ENCODE peak calls at places on chromosome 6, in five cellular contexts. One of them, this sample, is unnamed.

GRCh38 chr6:15763827-15764226 is 101.0 kb upstream of the DTNBP1 start:
- DNase-seq in M059J: peak; percentile 55
- DNase-seq in A549: no peak
- DNase-seq in stimulated activated CD4-positive, alpha-beta T cell treated with anti-CD3 and anti-CD28 coated beads, Interleukin-15, amount 100 ng/mL, for 1 hour: no peak
- DNase-seq in heart right ventricle: no peak
- DNase-seq in this sample: peak; percentile 9

GRCh38 chr6:37643851-37644672 is 53.6 kb downstream of the MDGA1 start:
- DNase-seq in M059J: no peak
- DNase-seq in A549: no peak
- DNase-seq in stimulated activated CD4-positive, alpha-beta T cell treated with anti-CD3 and anti-CD28 coated beads, Interleukin-15, amount 100 ng/mL, for 1 hour: no peak
- DNase-seq in heart right ventricle: peak; percentile 31
- DNase-seq in this sample: no peak

GRCh38 chr6:56199956-56200355 is 47.4 kb downstream of the COL21A1 start:
- DNase-seq in M059J: peak; percentile 83
- DNase-seq in A549: no peak
- DNase-seq in stimulated activated CD4-positive, alpha-beta T cell treated with anti-CD3 and anti-CD28 coated beads, Interleukin-15, amount 100 ng/mL, for 1 hour: no peak
- DNase-seq in heart right ventricle: no peak
- DNase-seq in this sample: peak; percentile 63

GRCh38 chr6:155080876-155081845 is 86.0 kb downstream of the TIAM2 start:
- DNase-seq in M059J: peak; percentile 56
- DNase-seq in A549: no peak
- DNase-seq in stimulated activated CD4-positive, alpha-beta T cell treated with anti-CD3 and anti-CD28 coated beads, Interleukin-15, amount 100 ng/mL, for 1 hour: no peak
- DNase-seq in heart right ventricle: no peak
- DNase-seq in this sample: no peak

GRCh38 chr6:20170455-20171148 is 41.7 kb downstream of the MBOAT1 start:
- DNase-seq in M059J: no peak
- DNase-seq in A549: no peak
- DNase-seq in stimulated activated CD4-positive, alpha-beta T cell treated with anti-CD3 and anti-CD28 coated beads, Interleukin-15, amount 100 ng/mL, for 1 hour: no peak
- DNase-seq in heart right ventricle: no peak
- DNase-seq in this sample: no peak

GRCh38 chr6:163662604-163663225 is 248.2 kb downstream of the QKI start:
- DNase-seq in M059J: no peak
- DNase-seq in A549: no peak
- DNase-seq in stimulated activated CD4-positive, alpha-beta T cell treated with anti-CD3 and anti-CD28 coated beads, Interleukin-15, amount 100 ng/mL, for 1 hour: no peak
- DNase-seq in heart right ventricle: no peak
- DNase-seq in this sample: no peak

GRCh38 chr6:135030532-135031178 is 24.0 kb downstream of the HBS1L start:
- DNase-seq in M059J: no peak
- DNase-seq in A549: no peak
- DNase-seq in stimulated activated CD4-positive, alpha-beta T cell treated with anti-CD3 and anti-CD28 coated beads, Interleukin-15, amount 100 ng/mL, for 1 hour: no peak
- DNase-seq in heart right ventricle: no peak
- DNase-seq in this sample: peak; percentile 61

GRCh38 chr6:37936150-37936549 is 116.6 kb downstream of the ZFAND3 start:
- DNase-seq in M059J: no peak
- DNase-seq in A549: no peak
- DNase-seq in stimulated activated CD4-positive, alpha-beta T cell treated with anti-CD3 and anti-CD28 coated beads, Interleukin-15, amount 100 ng/mL, for 1 hour: no peak
- DNase-seq in heart right ventricle: no peak
- DNase-seq in this sample: no peak

GRCh38 chr6:149053848-149054558 is 263.5 kb upstream of the TAB2 start:
- DNase-seq in M059J: no peak
- DNase-seq in A549: no peak
- DNase-seq in stimulated activated CD4-positive, alpha-beta T cell treated with anti-CD3 and anti-CD28 coated beads, Interleukin-15, amount 100 ng/mL, for 1 hour: no peak
- DNase-seq in heart right ventricle: no peak
- DNase-seq in this sample: no peak

GRCh38 chr6:153167026-153167891 is 36.2 kb upstream of the RGS17 start:
- DNase-seq in M059J: peak; percentile 86
- DNase-seq in A549: peak; percentile 50
- DNase-seq in stimulated activated CD4-positive, alpha-beta T cell treated with anti-CD3 and anti-CD28 coated beads, Interleukin-15, amount 100 ng/mL, for 1 hour: no peak
- DNase-seq in heart right ventricle: no peak
- DNase-seq in this sample: peak; percentile 82

GRCh38 chr6:149043476-149044130 is 273.9 kb upstream of the TAB2 start:
- DNase-seq in M059J: peak; percentile 45
- DNase-seq in A549: peak; percentile 22
- DNase-seq in stimulated activated CD4-positive, alpha-beta T cell treated with anti-CD3 and anti-CD28 coated beads, Interleukin-15, amount 100 ng/mL, for 1 hour: no peak
- DNase-seq in heart right ventricle: no peak
- DNase-seq in this sample: no peak

GRCh38 chr6:88544986-88545612 is 379.0 kb upstream of the CNR1 start:
- DNase-seq in M059J: no peak
- DNase-seq in A549: no peak
- DNase-seq in stimulated activated CD4-positive, alpha-beta T cell treated with anti-CD3 and anti-CD28 coated beads, Interleukin-15, amount 100 ng/mL, for 1 hour: no peak
- DNase-seq in heart right ventricle: no peak
- DNase-seq in this sample: no peak

GRCh38 chr6:139846538-139847321 is 472.3 kb upstream of the CITED2 start:
- DNase-seq in M059J: peak; percentile 39
- DNase-seq in A549: no peak
- DNase-seq in stimulated activated CD4-positive, alpha-beta T cell treated with anti-CD3 and anti-CD28 coated beads, Interleukin-15, amount 100 ng/mL, for 1 hour: no peak
- DNase-seq in heart right ventricle: peak; percentile 19
- DNase-seq in this sample: no peak

GRCh38 chr6:7721654-7722053 is 4.2 kb upstream of the BMP6 start:
- DNase-seq in M059J: peak; percentile 43
- DNase-seq in A549: peak; percentile 22
- DNase-seq in stimulated activated CD4-positive, alpha-beta T cell treated with anti-CD3 and anti-CD28 coated beads, Interleukin-15, amount 100 ng/mL, for 1 hour: no peak
- DNase-seq in heart right ventricle: no peak
- DNase-seq in this sample: peak; percentile 55

GRCh38 chr6:164108869-164109769 is 694.6 kb downstream of the QKI start:
- DNase-seq in M059J: peak; percentile 87
- DNase-seq in A549: no peak
- DNase-seq in stimulated activated CD4-positive, alpha-beta T cell treated with anti-CD3 and anti-CD28 coated beads, Interleukin-15, amount 100 ng/mL, for 1 hour: no peak
- DNase-seq in heart right ventricle: peak; percentile 87
- DNase-seq in this sample: peak; percentile 2

This sample was measured in epithelial cell of esophagus.